ENCODE peak calls at places on chromosome 10, in five cellular contexts. J, P, D, Z and Q are unnamed samples.

GRCh38 chr10:58778966-58779365 is 266.3 kb downstream of the BICC1 start:
- DNase-seq in P (no peak), Z (no peak), J (no peak), D (no peak), Q (no peak)

GRCh38 chr10:86486856-86487255 is 34.7 kb downstream of the WAPL start:
- DNase-seq in Z (no peak), P (no peak), J (no peak), D (no peak), Q (no peak)

GRCh38 chr10:127815147-127815546 is 77.6 kb downstream of the CLRN3 start:
- DNase-seq in Z (no peak), P (no peak), D (no peak), J (no peak), Q (no peak)

GRCh38 chr10:94578790-94579189 is 33.2 kb downstream of the HELLS start:
- DNase-seq in P (no peak), J (no peak), Z (no peak), D (no peak), Q (no peak)

GRCh38 chr10:14549496-14549895 is 218.8 kb upstream of the FRMD4A start:
- DNase-seq in J (no peak), Z (no peak), D (no peak), P (no peak), Q (no peak)

GRCh38 chr10:97549587-97550322 is 22.8 kb upstream of the ANKRD2 start:
- DNase-seq in P (no peak), D (no peak), Z (peak), J (no peak), Q (no peak)

GRCh38 chr10:17200885-17201164 is 647 bp downstream of the TRDMT1 start:
- DNase-seq in J (no peak), Z (no peak), P (peak), D (no peak), Q (peak)

GRCh38 chr10:103166527-103166926 is 26.5 kb downstream of the NT5C2 start:
- DNase-seq in Z (no peak), D (no peak), J (no peak), P (no peak), Q (no peak)

GRCh38 chr10:89916481-89916880 is 215.1 kb downstream of the KIF20B start:
- DNase-seq in Z (no peak), D (no peak), P (no peak), J (no peak), Q (no peak)

GRCh38 chr10:73803680-73804286 is 7.6 kb downstream of the NDST2 start:
- DNase-seq in D (no peak), J (no peak), Z (no peak), P (no peak), Q (no peak)

GRCh38 chr10:105857284-105858264 is 1216.5 kb downstream of the SORCS3 start:
- DNase-seq in Z (no peak), J (no peak), D (no peak), P (no peak), Q (no peak)

GRCh38 chr10:73647211-73647874 is 6.1 kb upstream of the MYOZ1 start:
- DNase-seq in D (peak), J (no peak), Z (peak), P (peak), Q (peak)

GRCh38 chr10:123788981-123789380 is 102.6 kb downstream of the CPXM2 start:
- DNase-seq in Z (no peak), D (no peak), P (no peak), J (no peak), Q (no peak)

GRCh38 chr10:17038627-17039026 is 91.0 kb downstream of the CUBN start:
- DNase-seq in P (peak), Z (no peak), J (no peak), D (no peak), Q (peak)

GRCh38 chr10:5411941-5412276 is 448 bp upstream of the NET1 start:
- DNase-seq in P (no peak), J (no peak), D (no peak), Z (no peak), Q (no peak)

GRCh38 chr10:80504897-80505465 is 32.7 kb upstream of the SH2D4B start:
- DNase-seq in D (no peak), Z (no peak), P (no peak), J (no peak), Q (no peak)

GRCh38 chr10:23171232-23171876 is 20.8 kb upstream of the PTF1A start:
- DNase-seq in Z (peak), J (no peak), D (no peak), P (no peak), Q (no peak)

GRCh38 chr10:32207544-32207943 is 139.4 kb downstream of the EPC1 start:
- DNase-seq in Z (peak), J (peak), P (peak), D (peak), Q (peak)

GRCh38 chr10:42866115-42866995 is 83.8 kb downstream of the BMS1 start:
- DNase-seq in J (peak), P (peak), Z (peak), D (peak), Q (peak)

GRCh38 chr10:62610649-62611229 is 193.8 kb upstream of the ADO start:
- DNase-seq in P (no peak), J (peak), Z (peak), D (peak), Q (peak)

GRCh38 chr10:28924585-28925153 is 247.3 kb downstream of the BAMBI start:
- DNase-seq in J (no peak), D (no peak), P (no peak), Z (no peak), Q (no peak)

GRCh38 chr10:59085641-59086502 is 90.6 kb upstream of the PHYHIPL start:
- DNase-seq in D (no peak), P (no peak), Z (no peak), J (no peak), Q (no peak)

GRCh38 chr10:88791924-88792323 is 10.6 kb upstream of the LIPM start:
- DNase-seq in Z (peak), D (no peak), P (no peak), J (no peak), Q (no peak)

GRCh38 chr10:102616071-102616770 is 28.1 kb upstream of the TRIM8 start:
- DNase-seq in Z (no peak), D (peak), J (no peak), P (no peak), Q (peak)

GRCh38 chr10:86872757-86873156 is 84.7 kb downstream of the MMRN2 start:
- DNase-seq in Z (peak), J (no peak), D (no peak), P (peak), Q (peak)

GRCh38 chr10:1208376-1209311 is 152.5 kb downstream of the WDR37 start:
- DNase-seq in P (no peak), J (no peak), D (no peak), Z (no peak), Q (no peak)

GRCh38 chr10:125217986-125218675 is 57.8 kb upstream of the CTBP2 start:
- DNase-seq in D (no peak), J (no peak), Z (no peak), P (no peak), Q (no peak)

GRCh38 chr10:43219848-43220247 is 47.0 kb downstream of the RASGEF1A start:
- DNase-seq in Z (no peak), D (peak), P (no peak), J (no peak), Q (peak)

GRCh38 chr10:112782176-112782907 is 167.7 kb upstream of the TCF7L2 start:
- DNase-seq in Z (no peak), P (no peak), D (no peak), J (no peak), Q (peak)

GRCh38 chr10:98425511-98426352 is 10.8 kb upstream of the PYROXD2 start:
- DNase-seq in D (no peak), P (no peak), J (peak), Z (peak), Q (no peak)

DNA sequence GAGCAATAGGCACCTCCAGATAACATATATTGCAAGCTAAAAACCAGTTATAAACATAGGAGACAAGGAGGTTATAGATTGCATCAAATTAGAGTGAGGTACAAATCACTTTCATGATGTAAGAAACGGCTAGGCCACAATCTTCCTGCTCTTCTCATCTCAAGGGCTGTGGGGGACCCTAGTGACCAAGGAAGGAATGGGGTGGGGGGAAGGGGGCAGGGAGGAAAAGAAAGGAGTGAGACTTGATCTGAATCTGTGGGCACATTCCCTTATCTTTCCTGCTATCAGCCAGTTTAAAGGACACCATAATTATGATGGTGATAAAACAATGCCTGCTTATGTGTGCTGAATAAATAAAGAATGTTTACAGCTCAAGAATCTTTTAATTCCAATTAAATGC is 2.5 kb downstream of the SKIDA1 start:
- DNase-seq in J (no peak), D (no peak), Z (peak), P (no peak), Q (no peak)
- H3K27ac ChIP-seq in J (no peak), D (no peak), Z (peak), P (peak), Q (peak)

DNA sequence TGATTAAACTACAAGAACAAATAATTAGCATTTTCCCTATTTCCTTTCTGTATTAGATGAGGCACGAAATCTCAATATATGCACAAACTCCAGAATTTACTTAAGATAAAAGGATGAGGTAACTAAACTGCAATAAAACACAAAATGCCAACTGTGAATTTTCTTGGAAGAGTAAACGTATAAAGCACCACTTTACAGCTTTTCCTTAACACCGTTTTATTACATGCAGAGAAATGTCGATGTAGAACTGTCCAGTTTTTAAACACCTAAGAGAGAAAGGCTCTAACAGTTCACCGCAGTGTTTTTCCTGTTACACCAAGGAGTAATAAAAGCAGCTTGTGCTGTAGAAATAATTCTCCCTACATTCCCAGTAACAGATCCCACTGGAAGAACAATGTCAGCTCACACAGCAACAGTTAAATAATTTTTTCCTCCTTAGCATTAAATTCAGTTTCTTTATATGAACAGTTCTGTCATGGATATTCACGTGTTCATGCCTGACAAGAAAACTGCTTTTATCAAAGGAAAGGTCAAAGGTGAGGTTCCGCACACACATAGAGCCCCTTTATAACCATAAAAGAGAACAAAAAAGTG is 52.0 kb downstream of the MINDY3 start:
- DNase-seq in P (no peak), D (no peak), J (no peak), Z (no peak), Q (no peak)
- H3K27ac ChIP-seq in P (no peak), D (no peak), J (no peak), Z (no peak), Q (no peak)

GRCh38 chr10:24307173-24307572 is 98.2 kb downstream of the KIAA1217 start:
- DNase-seq in D (no peak), J (no peak), P (no peak), Z (no peak), Q (no peak)
- H3K27ac ChIP-seq in D (no peak), J (no peak), P (peak), Z (no peak), Q (peak)

GRCh38 chr10:71774916-71775702 is 1.8 kb upstream of the VSIR start:
- DNase-seq in Z (no peak), D (peak), P (no peak), J (no peak), Q (no peak)

GRCh38 chr10:71778071-71778470 is 4.8 kb upstream of the VSIR start:
- DNase-seq in P (no peak), D (no peak), J (no peak), Z (no peak), Q (no peak)

GRCh38 chr10:71777213-71777985 is 4.1 kb upstream of the VSIR start:
- DNase-seq in J (no peak), Z (no peak), D (no peak), P (no peak), Q (no peak)

GRCh38 chr10:71779641-71780040 is 6.3 kb upstream of the VSIR start:
- DNase-seq in P (no peak), Z (no peak), D (no peak), J (no peak), Q (no peak)

GRCh38 chr10:71776528-71776927 is 3.2 kb upstream of the VSIR start:
- DNase-seq in D (peak), J (no peak), P (no peak), Z (no peak), Q (no peak)
- H3K27ac ChIP-seq in D (peak), J (no peak), P (no peak), Z (no peak), Q (no peak)

GRCh38 chr10:60827791-60828488 is 49.7 kb downstream of the CDK1 start:
- DNase-seq in P (no peak), J (no peak), D (no peak), Z (no peak), Q (peak)
- H3K27ac ChIP-seq in P (no peak), J (peak), D (peak), Z (no peak), Q (peak)

GRCh38 chr10:48587819-48588218 is 17.1 kb downstream of the ARHGAP22 start:
- DNase-seq in Z (no peak), D (no peak), J (no peak), P (no peak), Q (no peak)

GRCh38 chr10:48590945-48591344 is 13.9 kb downstream of the ARHGAP22 start:
- DNase-seq in D (no peak), Z (no peak), P (no peak), J (no peak), Q (no peak)

GRCh38 chr10:48592346-48592745 is 12.5 kb downstream of the ARHGAP22 start:
- DNase-seq in J (no peak), Z (no peak), P (no peak), D (no peak), Q (no peak)

GRCh38 chr10:48587101-48587500 is 17.8 kb downstream of the ARHGAP22 start:
- DNase-seq in Z (no peak), J (no peak), P (no peak), D (no peak), Q (no peak)

DNA sequence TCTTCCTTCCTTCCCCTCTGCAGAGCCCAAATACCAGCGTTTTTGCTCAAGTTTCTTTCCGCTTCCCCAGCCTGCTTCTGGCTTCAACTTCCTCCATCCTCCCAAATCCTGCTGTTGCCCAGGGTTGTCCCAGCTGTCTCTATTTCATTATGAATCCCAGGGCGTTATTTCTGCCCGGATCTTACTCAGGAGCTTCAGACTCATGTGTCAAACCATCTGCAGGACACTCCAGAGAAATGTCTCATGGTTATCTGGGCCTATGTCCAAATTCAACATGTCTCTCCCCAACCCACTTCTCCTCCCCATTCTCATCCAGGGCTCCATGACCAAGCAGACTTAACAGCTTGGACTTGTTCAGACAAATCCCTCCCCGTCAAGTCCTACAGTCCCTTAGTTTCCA is 15.6 kb downstream of the ARHGAP22 start:
- DNase-seq in Z (no peak), J (no peak), P (no peak), D (no peak), Q (peak)
- H3K27ac ChIP-seq in Z (no peak), J (no peak), P (no peak), D (no peak), Q (peak)

GRCh38 chr10:10796061-10796773 is 221.5 kb upstream of the CELF2 start:
- DNase-seq in P (no peak), J (no peak), D (no peak), Z (no peak), Q (no peak)

GRCh38 chr10:10796774-10797415 is 220.8 kb upstream of the CELF2 start:
- DNase-seq in D (no peak), P (no peak), Z (no peak), J (no peak), Q (no peak)

GRCh38 chr10:10798021-10798420 is 219.7 kb upstream of the CELF2 start:
- DNase-seq in D (no peak), P (no peak), J (no peak), Z (no peak), Q (no peak)

GRCh38 chr10:10797467-10797866 is 220.2 kb upstream of the CELF2 start:
- DNase-seq in P (no peak), J (no peak), D (no peak), Z (no peak), Q (no peak)

GRCh38 chr10:10798543-10799192 is 219.0 kb upstream of the CELF2 start:
- DNase-seq in D (no peak), P (no peak), Z (peak), J (no peak), Q (peak)
- H3K27ac ChIP-seq in D (peak), P (peak), Z (peak), J (no peak), Q (peak)

GRCh38 chr10:76085773-76086570 is 654.5 kb downstream of the LRMDA start:
- DNase-seq in D (no peak), J (no peak), P (no peak), Z (no peak), Q (no peak)
- H3K27ac ChIP-seq in D (no peak), J (no peak), P (peak), Z (no peak), Q (no peak)

DNA sequence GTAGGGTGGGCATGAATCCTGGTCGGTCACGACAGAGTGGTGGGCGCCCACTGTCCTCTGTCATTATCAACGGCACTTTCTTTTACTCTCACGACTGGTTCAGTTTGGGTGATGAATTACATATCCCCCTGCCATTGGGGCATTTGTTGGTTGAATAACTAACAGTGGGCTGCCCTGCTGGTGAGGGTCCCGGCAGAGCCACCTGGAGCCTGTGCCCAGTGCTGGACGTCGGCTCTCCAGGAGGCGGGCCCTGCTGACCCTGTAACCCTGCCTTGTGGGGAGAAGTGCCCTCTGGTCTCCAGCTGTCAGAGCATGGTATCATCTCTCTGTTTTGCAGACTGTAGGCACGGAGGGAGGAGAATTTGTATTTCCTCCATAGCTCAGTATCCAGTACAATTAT is 199.1 kb downstream of the GLRX3 start:
- DNase-seq in J (no peak), P (no peak), D (no peak), Z (no peak), Q (no peak)
- H3K27ac ChIP-seq in J (no peak), P (no peak), D (no peak), Z (no peak), Q (no peak)